ENCODE peak calls at places on chromosome 10, in eight cellular contexts. O is sigmoid colon, J is cardiac muscle cell, B is transverse colon, M is colonic mucosa, T is ovary, H is tibial artery, P is tibial nerve. F is an unnamed sample. For H3K4me1, the result is how much of the 10 kb centered on the place peaks cover.

GRCh38 chr10:133003195-133003594 is 60.8 kb upstream of the CFAP46 start:
- DNase-seq in T (no peak), J (no peak), P (no peak), O (no peak), M (no peak), B (no peak), H (no peak), F (no peak)

GRCh38 chr10:42988517-42989395 is 88.1 kb upstream of the RET start:
- DNase-seq in P (no peak), O (peak), T (peak), B (no peak), M (peak), H (no peak), J (no peak), F (no peak)

GRCh38 chr10:11015371-11015934 is 2.2 kb upstream of the CELF2 start:
- DNase-seq in O (no peak), B (no peak), J (no peak), T (no peak), M (no peak), H (no peak), P (no peak), F (no peak)

GRCh38 chr10:3548096-3548495 is 236.9 kb downstream of the KLF6 start:
- DNase-seq in J (no peak), T (no peak), P (no peak), H (no peak), O (no peak), M (no peak), B (no peak), F (no peak)

GRCh38 chr10:3623746-3624145 is 161.3 kb downstream of the KLF6 start:
- DNase-seq in J (peak), T (no peak), B (no peak), M (no peak), H (no peak), P (no peak), O (no peak), F (no peak)

GRCh38 chr10:129470103-129470851 is 3.2 kb downstream of the MGMT start:
- DNase-seq in M (no peak), O (no peak), H (no peak), J (no peak), P (no peak), B (no peak), T (no peak), F (no peak)

GRCh38 chr10:71975087-71975890 is 11.1 kb downstream of the CHST3 start:
- DNase-seq in B (peak), J (no peak), P (no peak), M (peak), O (peak), T (no peak), H (peak), F (no peak)

GRCh38 chr10:557792-558328 is 131.6 kb downstream of the DIP2C start:
- DNase-seq in H (no peak), O (no peak), P (no peak), M (no peak), J (no peak), B (no peak), T (no peak), F (no peak)

GRCh38 chr10:30186371-30186875 is 127.0 kb upstream of the JCAD start:
- DNase-seq in T (no peak), P (no peak), O (no peak), B (peak), H (no peak), M (no peak), J (no peak), F (no peak)

GRCh38 chr10:76973515-76974289 is 663.9 kb downstream of the KCNMA1 start:
- DNase-seq in T (no peak), P (no peak), J (no peak), M (no peak), O (peak), B (no peak), H (no peak), F (no peak)

GRCh38 chr10:114363745-114364460 is 40.4 kb downstream of the AFAP1L2 start:
- DNase-seq in H (no peak), O (no peak), J (no peak), P (no peak), B (no peak), T (no peak), M (no peak), F (no peak)

GRCh38 chr10:98482096-98482495 is 35.4 kb upstream of the HPS1 start:
- DNase-seq in P (no peak), B (no peak), H (no peak), M (no peak), O (no peak), T (no peak), J (no peak), F (no peak)

GRCh38 chr10:97401455-97401919 is 347 bp upstream of the RRP12 start:
- DNase-seq in J (no peak), P (no peak), T (no peak), B (no peak), H (no peak), M (no peak), O (no peak), F (no peak)

GRCh38 chr10:113997428-113997827 is 46.2 kb upstream of the ADRB1 start:
- DNase-seq in P (peak), B (peak), M (peak), O (peak), T (no peak), J (no peak), H (peak), F (no peak)

GRCh38 chr10:124476043-124476725 is 14.6 kb downstream of the LHPP start:
- DNase-seq in H (no peak), T (no peak), M (no peak), P (no peak), J (no peak), B (no peak), O (no peak), F (no peak)

GRCh38 chr10:35451103-35452016 is 115.1 kb downstream of the CCNY start:
- DNase-seq in H (no peak), T (no peak), O (no peak), P (no peak), B (no peak), J (no peak), M (no peak), F (no peak)

GRCh38 chr10:98586096-98586495 is 139.4 kb upstream of the HPS1 start:
- DNase-seq in J (no peak), O (no peak), P (no peak), T (no peak), H (no peak), M (no peak), B (no peak), F (no peak)

GRCh38 chr10:115436999-115437398 is 343.8 kb downstream of the ATRNL1 start:
- DNase-seq in M (no peak), H (no peak), B (no peak), T (no peak), J (no peak), O (no peak), P (no peak), F (no peak)

GRCh38 chr10:115427611-115428010 is 334.4 kb downstream of the ATRNL1 start:
- DNase-seq in B (no peak), H (no peak), P (no peak), J (no peak), O (no peak), M (no peak), T (no peak), F (no peak)

DNA sequence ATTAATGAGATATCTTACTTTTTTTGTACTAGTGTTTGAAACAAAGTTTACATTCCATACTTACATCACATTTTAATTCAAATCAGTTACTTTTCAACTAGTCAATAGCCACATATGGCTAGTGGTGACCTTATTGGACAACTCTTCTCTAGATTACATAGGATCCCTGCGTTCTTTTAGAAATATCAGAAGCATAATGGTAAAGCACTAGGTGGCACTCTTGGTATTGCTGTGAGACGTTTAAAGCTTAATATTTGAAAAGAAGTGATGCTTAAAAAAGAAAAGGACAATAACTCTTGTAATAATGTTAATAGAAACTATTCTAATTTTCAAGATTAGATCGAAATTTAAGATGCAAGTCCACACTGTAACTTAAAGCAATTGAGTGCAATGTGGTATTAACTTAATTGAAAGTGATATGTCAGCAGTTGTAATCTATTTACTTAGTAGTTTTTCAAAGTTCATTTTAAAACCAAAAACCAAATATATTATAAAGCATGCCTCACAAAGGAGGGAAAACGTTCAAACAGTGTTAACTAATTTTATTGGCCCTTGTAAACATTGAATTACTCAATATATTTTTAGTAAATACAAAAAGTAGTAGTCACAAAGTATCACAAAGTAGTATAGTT is 339.1 kb downstream of the ATRNL1 start:
- DNase-seq in H (no peak), T (no peak), P (no peak), O (no peak), J (peak), B (no peak), M (no peak), F (no peak)
- TF ChIP-seq CTCF in H (no peak), T (no peak), P (no peak), O (no peak), J (peak), B (no peak), M (no peak), F (no peak)

GRCh38 chr10:22659901-22660300 is 54.5 kb downstream of the PIP4K2A start:
- DNase-seq in B (no peak), H (no peak), J (no peak), O (no peak), T (no peak), P (no peak), M (no peak), F (no peak)

GRCh38 chr10:22656056-22656455 is 58.3 kb downstream of the PIP4K2A start:
- DNase-seq in J (no peak), B (no peak), T (no peak), M (no peak), H (no peak), P (no peak), O (no peak), F (no peak)

GRCh38 chr10:22658745-22659410 is 55.5 kb downstream of the PIP4K2A start:
- DNase-seq in M (no peak), B (no peak), J (no peak), T (no peak), O (no peak), H (no peak), P (no peak), F (no peak)

GRCh38 chr10:22657028-22657427 is 57.4 kb downstream of the PIP4K2A start:
- DNase-seq in O (no peak), B (no peak), T (no peak), J (no peak), H (no peak), M (no peak), P (no peak), F (no peak)

DNA sequence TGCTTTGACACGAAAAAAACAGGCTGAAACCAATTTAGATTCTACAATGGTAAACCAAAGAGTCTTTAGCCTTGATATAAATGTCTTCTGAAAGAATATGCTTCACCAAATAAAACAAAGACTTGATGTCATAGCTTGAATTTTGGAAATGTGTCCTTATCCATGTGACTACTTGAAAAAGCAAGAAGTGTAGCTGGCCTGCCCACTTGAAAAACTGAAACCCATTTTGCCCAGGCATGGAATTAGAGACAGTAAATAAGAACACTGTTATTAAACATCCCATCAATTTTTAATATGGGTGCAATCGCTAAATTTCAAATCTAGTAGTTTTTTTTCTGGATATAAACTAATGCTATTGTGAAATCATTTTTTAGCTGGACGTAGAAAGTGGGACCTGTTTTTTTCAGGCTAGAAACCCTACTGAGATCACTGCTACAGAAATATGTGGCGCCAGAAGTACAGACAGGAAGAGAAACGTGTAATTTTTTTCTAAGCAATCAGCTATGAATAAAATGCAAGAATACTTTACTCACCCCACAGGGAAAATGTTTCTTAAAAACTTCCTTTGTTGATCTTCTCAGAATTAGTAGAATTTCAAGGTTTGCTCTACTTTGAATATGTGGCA is 56.7 kb downstream of the PIP4K2A start:
- DNase-seq in H (no peak), M (no peak), B (no peak), O (no peak), J (no peak), T (no peak), P (no peak), F (no peak)
- H3K4me1 ChIP-seq in H (under half), M (under half), B (under half), O (under half), J (under half), T (under half), P (under half), F (under half)

GRCh38 chr10:110546499-110547105 is 20.9 kb upstream of the SMC3 start:
- DNase-seq in M (no peak), P (no peak), B (no peak), H (no peak), J (no peak), O (no peak), T (no peak), F (no peak)

GRCh38 chr10:110548002-110548401 is 19.5 kb upstream of the SMC3 start:
- DNase-seq in H (no peak), M (no peak), P (no peak), B (no peak), O (no peak), T (no peak), J (no peak), F (no peak)

GRCh38 chr10:110546077-110546476 is 21.4 kb upstream of the SMC3 start:
- DNase-seq in B (no peak), T (no peak), M (no peak), P (no peak), H (no peak), O (no peak), J (no peak), F (no peak)

GRCh38 chr10:110547139-110547761 is 20.2 kb upstream of the SMC3 start:
- DNase-seq in B (no peak), H (no peak), M (no peak), P (no peak), O (no peak), T (no peak), J (peak), F (no peak)

DNA sequence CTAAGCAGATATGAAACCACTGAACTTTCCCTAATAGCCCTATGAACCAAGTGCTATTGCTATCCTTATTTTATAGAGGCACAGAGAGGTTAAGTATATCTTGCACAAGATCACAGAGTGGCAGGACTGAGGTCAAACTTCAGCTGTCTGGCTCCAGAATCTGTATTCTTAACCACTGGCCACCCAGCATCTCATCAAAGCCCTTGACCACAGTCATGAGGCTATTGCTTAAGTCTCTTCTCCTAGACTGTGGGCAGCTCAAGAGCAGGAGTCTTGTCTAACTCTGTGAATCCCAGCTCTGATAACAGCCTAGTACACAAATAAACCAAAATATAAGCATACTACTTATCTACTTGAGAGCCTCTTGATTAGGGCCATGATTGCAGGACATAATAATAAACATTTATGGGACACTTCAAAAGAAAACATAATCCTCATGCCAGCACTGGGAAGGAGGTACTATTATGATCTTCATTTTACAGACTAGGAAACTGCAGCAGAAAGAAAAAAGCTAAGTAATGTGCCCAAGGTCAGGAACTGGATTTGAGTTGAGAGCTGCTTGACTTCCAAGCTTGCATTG is 22.4 kb upstream of the SMC3 start:
- DNase-seq in H (no peak), B (no peak), T (no peak), P (no peak), J (no peak), M (no peak), O (no peak), F (no peak)
- H3K27ac ChIP-seq in H (no peak), B (no peak), T (no peak), P (no peak), J (peak), M (no peak), O (no peak), F (no peak)

DNA sequence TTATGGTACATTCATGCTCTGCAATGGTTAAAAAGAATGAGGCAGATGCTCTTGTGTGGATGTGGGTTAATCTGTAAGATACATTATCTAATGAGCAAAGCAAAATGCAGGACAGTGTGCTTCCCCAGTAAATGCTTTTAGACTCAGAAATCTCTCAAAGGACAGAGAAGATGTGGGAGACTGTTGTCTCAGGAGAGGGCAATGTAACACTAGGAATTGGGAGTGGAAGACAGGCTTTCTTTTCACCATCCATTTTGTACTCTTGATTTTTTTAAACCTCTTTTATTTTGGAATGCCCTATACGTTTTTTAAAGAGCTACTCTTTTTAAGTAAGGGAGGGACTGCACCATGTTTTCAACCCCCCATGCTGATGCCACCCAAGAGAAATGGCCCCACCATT is 77.5 kb upstream of the ADAM12 start:
- DNase-seq in H (no peak), J (no peak), O (no peak), M (no peak), T (no peak), B (no peak), P (no peak), F (no peak)
- TF ChIP-seq CTCF in H (no peak), J (no peak), O (no peak), M (no peak), T (no peak), B (no peak), P (no peak), F (no peak)

F was measured in lung.